ENCODE peak calls at places on chromosome 4, in four cellular contexts. Q is K562, L is GM12878, E is A549. V is an unnamed sample.

GRCh38 chr4:113502883-113503282 is 258.7 kb downstream of the CAMK2D start:
- DNase-seq in Q (no peak), L (no peak), E (no peak), V (no peak)

GRCh38 chr4:183959349-183959748 is 54.2 kb downstream of the STOX2 start:
- DNase-seq in Q (no peak), L (no peak), E (no peak), V (no peak)

GRCh38 chr4:121898150-121898549 is 27.9 kb upstream of the BBS7 start:
- DNase-seq in Q (peak), L (no peak), E (peak), V (peak)

GRCh38 chr4:65083076-65083475 is 587.2 kb downstream of the EPHA5 start:
- DNase-seq in Q (no peak), L (no peak), E (no peak), V (no peak)

GRCh38 chr4:16750216-16750615 is 148.2 kb downstream of the LDB2 start:
- DNase-seq in Q (no peak), L (no peak), E (no peak), V (no peak)

GRCh38 chr4:12411072-12411471 is 982.4 kb upstream of the HS3ST1 start:
- DNase-seq in Q (no peak), L (no peak), E (no peak), V (no peak)

GRCh38 chr4:993111-994029 is at the start of gene SLC26A1:
- DNase-seq in Q (peak), L (no peak), E (peak), V (no peak)

GRCh38 chr4:30996841-30997240 is 276.7 kb downstream of the PCDH7 start:
- DNase-seq in Q (no peak), L (no peak), E (no peak), V (no peak)

GRCh38 chr4:56737666-56738065 is 56.6 kb upstream of the HOPX start:
- DNase-seq in Q (no peak), L (no peak), E (no peak), V (no peak)

GRCh38 chr4:7750972-7751371 is 188.7 kb downstream of the AFAP1 start:
- DNase-seq in Q (no peak), L (no peak), E (no peak), V (no peak)

GRCh38 chr4:81255524-81255923 is 40.5 kb upstream of the PRKG2 start:
- DNase-seq in Q (no peak), L (no peak), E (peak), V (no peak)

GRCh38 chr4:82437285-82438005 is 7.1 kb downstream of the ENOPH1 start:
- DNase-seq in Q (no peak), L (no peak), E (no peak), V (no peak)

GRCh38 chr4:75845992-75846391 is 56.3 kb downstream of the PPEF2 start:
- DNase-seq in Q (no peak), L (no peak), E (peak), V (no peak)

GRCh38 chr4:76209876-76210275 is 3.7 kb downstream of the SCARB2 start:
- DNase-seq in Q (no peak), L (no peak), E (no peak), V (no peak)

GRCh38 chr4:39480902-39481695 is 22.2 kb downstream of the LIAS start:
- DNase-seq in Q (no peak), L (no peak), E (no peak), V (no peak)

GRCh38 chr4:8735236-8736082 is 136.2 kb downstream of the HMX1 start:
- DNase-seq in Q (no peak), L (no peak), E (no peak), V (no peak)

GRCh38 chr4:32789026-32789608 is 2068.9 kb downstream of the PCDH7 start:
- DNase-seq in Q (no peak), L (no peak), E (no peak), V (no peak)

GRCh38 chr4:140523857-140524742 is at the start of gene ELMOD2:
- DNase-seq in Q (peak), L (peak), E (peak), V (peak)

GRCh38 chr4:73055241-73055897 is 14.1 kb downstream of the COX18 start:
- DNase-seq in Q (no peak), L (no peak), E (no peak), V (no peak)

GRCh38 chr4:8506373-8507250 is 66.0 kb downstream of the TRMT44 start:
- DNase-seq in Q (no peak), L (no peak), E (no peak), V (peak)

GRCh38 chr4:67520141-67520540 is 25.2 kb downstream of the CENPC start:
- DNase-seq in Q (no peak), L (no peak), E (no peak), V (no peak)

GRCh38 chr4:54568184-54568583 is 89.6 kb upstream of the KIT start:
- DNase-seq in Q (peak), L (no peak), E (no peak), V (no peak)

GRCh38 chr4:112252234-112252633 is 20.6 kb downstream of the AP1AR start:
- DNase-seq in Q (no peak), L (no peak), E (no peak), V (no peak)

GRCh38 chr4:79763486-79764075 is 309.4 kb downstream of the ANTXR2 start:
- DNase-seq in Q (peak), L (no peak), E (no peak), V (peak)

GRCh38 chr4:135833529-135833928 is 1631.9 kb upstream of the PABPC4L start:
- DNase-seq in Q (no peak), L (no peak), E (no peak), V (no peak)

GRCh38 chr4:47222276-47222675 is 190.9 kb downstream of the GABRB1 start:
- DNase-seq in Q (no peak), L (no peak), E (no peak), V (no peak)

GRCh38 chr4:139508581-139509237 is 47.3 kb downstream of the SETD7 start:
- DNase-seq in Q (no peak), L (no peak), E (no peak), V (no peak)

GRCh38 chr4:87038837-87039715 is 104.3 kb downstream of the AFF1 start:
- DNase-seq in Q (no peak), L (no peak), E (peak), V (peak)

GRCh38 chr4:37983951-37984350 is 23.8 kb downstream of the PTTG2 start:
- DNase-seq in Q (no peak), L (no peak), E (no peak), V (no peak)

GRCh38 chr4:37978509-37978908 is 18.3 kb downstream of the PTTG2 start:
- DNase-seq in Q (no peak), L (no peak), E (no peak), V (no peak)

GRCh38 chr4:37981425-37981824 is 21.2 kb downstream of the PTTG2 start:
- DNase-seq in Q (no peak), L (no peak), E (no peak), V (no peak)

GRCh38 chr4:37982736-37983135 is 22.5 kb downstream of the PTTG2 start:
- DNase-seq in Q (no peak), L (no peak), E (no peak), V (no peak)

GRCh38 chr4:37981844-37982720 is 21.9 kb downstream of the PTTG2 start:
- DNase-seq in Q (no peak), L (no peak), E (no peak), V (no peak)
- TF ChIP-seq ESRRA in Q (no peak), L (no peak), E (no peak), V (no peak)

GRCh38 chr4:10732235-10732975 is 47.8 kb upstream of the CLNK start:
- DNase-seq in Q (no peak), L (peak), E (no peak), V (no peak)
- TF ChIP-seq ESRRA in Q (no peak), L (no peak), E (no peak), V (no peak)

DNA sequence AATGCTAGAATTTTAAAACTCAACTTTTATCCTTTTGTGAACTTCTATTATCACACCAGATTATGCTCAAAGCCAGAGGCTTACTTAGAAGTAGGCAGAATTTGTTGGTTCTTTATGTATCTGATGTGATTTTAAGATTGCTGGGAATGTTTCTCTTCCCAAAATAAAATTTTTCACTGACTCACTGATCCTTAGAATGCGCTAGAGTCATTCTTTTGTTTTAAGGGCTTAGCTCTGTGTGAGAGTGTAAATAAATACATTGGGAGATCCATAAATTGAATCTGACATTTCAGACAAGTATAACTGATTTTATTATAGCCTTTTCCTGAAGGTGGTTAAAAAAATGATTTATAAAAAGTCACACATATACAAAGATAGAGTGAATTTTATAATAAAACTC is 101.3 kb downstream of the LARP1B start:
- DNase-seq in Q (no peak), L (no peak), E (no peak), V (no peak)
- TF ChIP-seq ESRRA in Q (no peak), L (no peak), E (no peak), V (no peak)

DNA sequence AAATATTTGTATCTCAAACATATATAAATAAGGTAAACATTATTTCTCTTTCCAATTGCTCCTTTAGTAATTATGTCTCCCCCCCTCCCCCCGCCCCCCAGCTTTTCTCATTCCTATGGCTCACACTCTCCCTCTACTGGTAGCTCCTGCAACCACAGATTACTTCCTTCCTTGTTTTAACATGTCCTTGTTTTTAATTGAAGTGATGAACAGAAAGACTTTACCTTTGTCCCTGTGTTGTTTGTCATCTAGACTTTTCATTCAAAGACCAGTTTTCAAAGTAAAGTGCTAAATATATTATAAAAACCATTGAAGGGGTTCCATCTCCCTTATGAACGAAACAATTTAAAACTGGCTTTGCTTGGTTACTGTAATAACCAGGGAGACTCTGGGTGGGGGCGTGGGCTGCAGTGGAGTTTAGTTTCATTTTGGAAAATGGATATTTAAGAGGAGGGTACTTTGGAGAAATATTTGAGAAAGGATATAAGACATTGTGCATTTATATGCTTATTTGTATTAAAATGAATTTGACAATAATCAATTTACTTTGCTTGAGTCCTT is 352.9 kb downstream of the RAPGEF2 start:
- DNase-seq in Q (peak), L (no peak), E (peak), V (peak)
- TF ChIP-seq ESRRA in Q (no peak), L (no peak), E (no peak), V (no peak)

DNA sequence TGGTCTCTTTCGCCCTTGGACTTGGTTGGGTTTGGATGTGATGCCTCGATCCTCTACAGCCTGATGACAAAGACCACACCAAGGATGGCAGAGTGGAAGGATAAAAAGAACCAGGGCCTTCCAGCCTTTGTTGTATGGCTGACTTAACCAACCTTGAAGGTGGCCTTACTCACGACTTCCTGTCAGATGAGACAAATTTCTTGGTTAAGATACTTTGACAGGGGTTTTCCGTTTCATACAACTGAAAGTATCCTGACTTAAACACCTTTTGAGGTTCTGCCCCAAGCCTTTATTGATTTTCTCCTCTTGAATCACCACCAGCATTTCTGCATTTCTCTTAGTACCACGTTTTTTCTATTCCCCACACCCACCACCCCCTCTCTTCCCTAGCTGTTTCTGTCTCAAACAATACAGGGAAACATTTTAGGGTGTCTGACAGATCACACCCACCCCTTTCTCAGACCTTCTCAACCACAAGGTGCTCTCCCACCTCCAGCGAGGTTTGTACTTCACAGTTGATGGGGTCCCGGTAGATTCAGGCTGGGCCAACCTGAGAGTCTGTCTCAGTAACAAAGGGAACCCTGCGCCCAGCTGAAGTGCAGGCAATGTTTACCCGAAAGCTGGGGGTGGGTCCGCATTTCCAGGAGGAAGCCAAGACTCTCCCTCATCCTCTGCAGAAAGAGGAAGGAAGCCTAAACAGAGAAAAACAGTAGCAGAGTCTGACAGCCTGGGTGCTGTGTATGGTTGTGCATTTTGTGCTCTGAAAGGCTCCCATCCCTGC is 5.0 kb upstream of the TSPAN5 start:
- DNase-seq in Q (no peak), L (peak), E (no peak), V (no peak)
- TF ChIP-seq ESRRA in Q (no peak), L (no peak), E (no peak), V (no peak)

GRCh38 chr4:98996056-98996941 is 778 bp downstream of the METAP1 start:
- DNase-seq in Q (peak), L (no peak), E (peak), V (no peak)
- TF ChIP-seq ESRRA in Q (peak), L (no peak), E (no peak), V (no peak)

DNA sequence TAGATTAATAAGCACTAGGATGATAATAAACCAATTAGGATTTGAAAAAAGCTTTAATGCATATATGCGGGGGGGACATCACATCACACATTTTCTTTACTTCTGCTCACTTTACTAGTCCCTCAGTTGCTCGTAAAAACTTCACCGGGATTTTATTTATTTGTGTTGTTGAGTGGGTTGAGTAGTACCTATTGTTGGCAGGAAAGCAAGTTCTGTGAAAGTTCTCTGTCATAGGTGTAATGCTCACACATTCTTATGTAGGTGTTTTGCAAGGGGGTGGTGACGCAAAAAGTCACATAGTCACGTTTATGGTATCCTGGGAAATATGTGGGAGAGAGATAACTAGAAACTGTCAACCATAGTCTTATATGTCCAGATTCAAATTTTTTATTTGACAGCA is 65.3 kb downstream of the PDLIM5 start:
- DNase-seq in Q (peak), L (no peak), E (peak), V (no peak)
- TF ChIP-seq ESRRA in Q (no peak), L (no peak), E (no peak), V (no peak)

GRCh38 chr4:52869196-52869595 is 7.1 kb downstream of the RASL11B start:
- DNase-seq in Q (no peak), L (no peak), E (no peak), V (no peak)

GRCh38 chr4:52868138-52868537 is 6.0 kb downstream of the RASL11B start:
- DNase-seq in Q (peak), L (no peak), E (no peak), V (peak)

GRCh38 chr4:52869656-52870055 is 7.5 kb downstream of the RASL11B start:
- DNase-seq in Q (no peak), L (no peak), E (no peak), V (no peak)

GRCh38 chr4:52873191-52873590 is 11.1 kb downstream of the RASL11B start:
- DNase-seq in Q (no peak), L (no peak), E (no peak), V (no peak)

GRCh38 chr4:52870225-52870624 is 8.1 kb downstream of the RASL11B start:
- DNase-seq in Q (peak), L (no peak), E (no peak), V (no peak)
- TF ChIP-seq ESRRA in Q (no peak), L (no peak), E (no peak), V (no peak)

GRCh38 chr4:18241744-18242143 is 220.2 kb upstream of the LCORL start:
- DNase-seq in Q (no peak), L (no peak), E (no peak), V (no peak)

GRCh38 chr4:18248611-18249010 is 227.1 kb upstream of the LCORL start:
- DNase-seq in Q (no peak), L (no peak), E (no peak), V (no peak)

GRCh38 chr4:18250564-18250963 is 229.0 kb upstream of the LCORL start:
- DNase-seq in Q (no peak), L (no peak), E (no peak), V (no peak)

DNA sequence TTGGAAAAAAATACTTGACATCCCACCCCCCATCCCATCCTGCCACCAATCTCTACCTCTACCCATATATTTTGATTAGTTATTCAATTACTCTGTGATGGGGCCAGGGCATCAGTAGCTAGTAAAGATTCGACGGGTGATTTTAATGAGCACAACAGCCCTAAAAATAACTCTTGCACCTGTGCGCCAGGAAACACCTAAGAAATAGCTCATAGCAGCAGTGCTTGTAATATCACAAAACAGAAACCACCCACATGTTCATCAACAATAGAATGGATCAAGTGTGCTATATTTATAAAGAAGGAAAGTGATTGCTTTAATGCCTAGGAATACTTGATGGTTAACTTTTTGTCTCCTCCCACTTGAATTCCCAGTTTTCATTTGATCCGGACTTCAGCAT is 225.6 kb upstream of the LCORL start:
- DNase-seq in Q (no peak), L (no peak), E (no peak), V (no peak)
- TF ChIP-seq ESRRA in Q (no peak), L (no peak), E (no peak), V (no peak)